ENCODE peak calls at places on chromosomes 2 and 18, in seven cellular contexts. I is spleen, B is Peyer's patch, M is PC-3, K is fibroblast of villous mesenchyme, O is cardiac fibroblast, N is fibroblast of lung. P is an unnamed sample.

GRCh38 chr2:43943809-43944452 is 51.9 kb downstream of the LRPPRC start:
- DNase-seq in I (no peak), M (no peak), O (no peak), B (no peak), K (no peak), N (peak; percentile 26), P (no peak)

GRCh38 chr18:9474103-9474982 is 970 bp upstream of the RALBP1 start:
- DNase-seq in K (peak; percentile 87), O (no peak), N (no peak), I (peak; percentile 75), B (peak; percentile 54), M (peak; percentile 87), P (no peak)

GRCh38 chr18:2430191-2430590 is 141.1 kb downstream of the METTL4 start:
- DNase-seq in I (no peak), O (no peak), K (no peak), N (no peak), M (no peak), B (no peak), P (no peak)

GRCh38 chr2:64274399-64275173 is 130.4 kb upstream of the PELI1 start:
- DNase-seq in I (no peak), B (no peak), K (no peak), N (no peak), M (peak; percentile 41), O (no peak), P (peak; percentile 27)

GRCh38 chr2:139990646-139991335 is 1210.6 kb upstream of the NXPH2 start:
- DNase-seq in M (no peak), O (no peak), I (peak; percentile 61), K (no peak), N (no peak), B (no peak), P (no peak)

GRCh38 chr18:74289137-74289536 is 2.6 kb downstream of the CYB5A start:
- DNase-seq in M (peak; percentile 81), I (no peak), O (peak; percentile 65), N (peak; percentile 34), K (peak; percentile 71), B (no peak), P (no peak)

GRCh38 chr2:241379481-241380480 is 23.7 kb downstream of the FARP2 start:
- DNase-seq in O (peak; percentile 40), K (peak; percentile 49), M (no peak), I (no peak), B (no peak), N (peak; percentile 42), P (peak; percentile 44)

GRCh38 chr18:13276530-13277520 is 58.3 kb downstream of the LDLRAD4 start:
- DNase-seq in M (no peak), O (no peak), B (no peak), I (no peak), N (no peak), K (no peak), P (no peak)

GRCh38 chr2:7860693-7861092 is 821.2 kb upstream of the ID2 start:
- DNase-seq in I (no peak), M (peak; percentile 34), N (peak; percentile 5), K (no peak), O (peak; percentile 41), B (no peak), P (peak; percentile 69)

GRCh38 chr2:83528746-83529145 is 930.3 kb downstream of the SUCLG1 start:
- DNase-seq in O (no peak), M (no peak), I (no peak), N (no peak), B (no peak), K (no peak), P (no peak)

GRCh38 chr18:62881509-62882016 is 166.2 kb downstream of the PHLPP1 start:
- DNase-seq in M (peak; percentile 92), I (no peak), K (peak; percentile 83), B (no peak), O (peak; percentile 97), N (peak; percentile 96), P (peak; percentile 95)

GRCh38 chr2:216090369-216090786 is 8.7 kb downstream of the TMEM169 start:
- DNase-seq in B (no peak), K (peak; percentile 18), M (no peak), N (no peak), I (no peak), O (peak; percentile 38), P (peak; percentile 48)

GRCh38 chr18:63063171-63063570 is 256.4 kb downstream of the BCL2 start:
- DNase-seq in K (peak; percentile 13), B (no peak), N (no peak), M (peak; percentile 39), O (no peak), I (no peak), P (no peak)

GRCh38 chr2:142130111-142131015 is 453 bp downstream of the LRP1B start:
- DNase-seq in K (peak; percentile 61), B (peak; percentile 64), N (peak; percentile 76), O (peak; percentile 45), M (peak; percentile 30), I (peak; percentile 61), P (peak; percentile 73)

GRCh38 chr2:104402825-104403224 is 451.1 kb upstream of the POU3F3 start:
- DNase-seq in M (no peak), I (no peak), K (no peak), O (no peak), N (no peak), B (no peak), P (no peak)

GRCh38 chr2:119433636-119434327 is 2.1 kb downstream of the TMEM37 start:
- DNase-seq in B (peak; percentile 72), M (no peak), I (no peak), O (no peak), K (no peak), N (no peak), P (no peak)

GRCh38 chr2:47339745-47340541 is 63.0 kb upstream of the MSH2 start:
- DNase-seq in I (no peak), O (peak; percentile 81), N (no peak), B (no peak), M (peak; percentile 97), K (peak; percentile 23), P (no peak)

GRCh38 chr18:12296457-12296856 is 11.6 kb upstream of the TUBB6 start:
- DNase-seq in K (no peak), B (no peak), M (peak; percentile 12), N (no peak), I (no peak), O (no peak), P (no peak)

GRCh38 chr2:3398837-3399236 is 19.3 kb downstream of the TRAPPC12 start:
- DNase-seq in B (no peak), I (no peak), N (no peak), K (no peak), M (no peak), O (no peak), P (no peak)

GRCh38 chr18:13112982-13113381 is 105.6 kb upstream of the LDLRAD4 start:
- DNase-seq in K (peak; percentile 68), I (no peak), N (peak; percentile 42), B (no peak), O (peak; percentile 27), M (peak; percentile 26), P (peak; percentile 53)

GRCh38 chr2:18752667-18753422 is 163.5 kb upstream of the NT5C1B start:
- DNase-seq in B (no peak), M (peak; percentile 87), I (no peak), N (peak; percentile 42), O (peak; percentile 48), K (no peak), P (no peak)
- TF ChIP-seq CTCF in B (no peak), M (peak; percentile 43), I (no peak), N (no peak), O (peak; percentile 14), K (peak; percentile 30), P (no peak)

GRCh38 chr2:106882658-106883057 is 3.3 kb downstream of the ST6GAL2 start:
- DNase-seq in B (no peak), K (no peak), M (peak; percentile 33), I (no peak), N (no peak), O (peak; percentile 12), P (no peak)

GRCh38 chr2:106890611-106891010 is 4.6 kb upstream of the ST6GAL2 start:
- DNase-seq in O (no peak), M (no peak), B (no peak), N (no peak), I (no peak), K (no peak), P (no peak)

GRCh38 chr2:106885981-106886915 is at the start of gene ST6GAL2:
- DNase-seq in M (peak; percentile 52), N (no peak), I (no peak), B (no peak), O (no peak), K (peak; percentile 5), P (peak; percentile 37)

GRCh38 chr2:106885326-106885725 is 641 bp downstream of the ST6GAL2 start:
- DNase-seq in M (peak; percentile 50), O (no peak), B (no peak), I (no peak), N (peak; percentile 10), K (peak; percentile 6), P (peak; percentile 41)

GRCh38 chr2:106886916-106887758 is 1.2 kb upstream of the ST6GAL2 start:
- DNase-seq in I (no peak), K (peak; percentile 13), N (peak; percentile 2), O (peak; percentile 26), M (peak; percentile 92), B (no peak), P (peak; percentile 41)
- H3K4me3 ChIP-seq in I (peak overlapping the region; percentile 23), K (peak overlapping the region; percentile 44), N (no peak overlapping the region), O (peak overlapping the region; percentile 46), M (peak overlapping the region; percentile 83), B (peak overlapping the region; percentile 48), P (peak overlapping the region; percentile 53)

DNA sequence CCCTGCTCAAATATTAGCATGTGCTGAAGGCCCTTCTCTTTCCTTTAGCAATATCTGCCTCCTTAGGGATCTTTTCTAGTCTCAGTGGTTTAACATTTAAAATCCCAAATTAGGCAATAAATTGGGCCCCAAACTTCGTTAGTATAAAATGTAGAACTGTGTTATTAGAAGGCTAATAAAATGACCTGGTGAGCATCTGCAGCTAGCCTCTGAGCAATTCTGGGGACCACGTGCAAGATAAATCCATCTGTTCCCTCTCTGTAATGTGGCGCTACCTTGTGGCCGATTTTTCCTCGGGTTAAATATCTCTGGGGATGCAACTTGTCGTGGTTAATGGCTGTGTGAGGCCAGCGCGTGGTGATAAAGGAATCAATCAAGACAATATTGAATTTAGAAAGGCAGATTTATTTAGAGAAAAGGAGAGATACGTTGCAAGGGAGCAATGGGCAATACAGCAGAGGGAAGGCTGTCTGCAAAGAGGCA is 18.7 kb upstream of the IL36G start:
- DNase-seq in O (peak; percentile 5), I (no peak), K (no peak), B (no peak), M (peak; percentile 39), N (no peak), P (no peak)
- TF ChIP-seq CTCF in O (no peak), I (no peak), K (no peak), B (no peak), M (peak; percentile 44), N (no peak), P (no peak)

GRCh38 chr18:35950628-35950982 is 21.9 kb upstream of the RMP24 start:
- DNase-seq in N (no peak), B (no peak), M (no peak), K (no peak), I (no peak), O (no peak), P (no peak)

GRCh38 chr18:35953688-35954087 is 18.8 kb upstream of the RMP24 start:
- DNase-seq in I (no peak), N (no peak), O (no peak), K (no peak), B (no peak), M (no peak), P (no peak)

GRCh38 chr18:35948080-35948479 is 24.4 kb upstream of the RMP24 start:
- DNase-seq in M (no peak), I (no peak), K (no peak), O (no peak), B (no peak), N (no peak), P (no peak)

GRCh38 chr18:35949090-35949489 is 23.4 kb upstream of the RMP24 start:
- DNase-seq in B (no peak), O (no peak), K (no peak), N (no peak), I (no peak), M (no peak), P (no peak)

GRCh38 chr18:35949903-35950627 is 22.4 kb upstream of the RMP24 start:
- DNase-seq in M (peak; percentile 41), N (peak; percentile 73), K (peak; percentile 71), B (peak; percentile 63), I (peak; percentile 86), O (peak; percentile 73), P (peak; percentile 73)
- H3K4me3 ChIP-seq in M (peak overlapping the region; percentile 48), N (peak overlapping the region; percentile 49), K (peak overlapping the region; percentile 63), B (peak overlapping the region; percentile 69), I (peak overlapping the region; percentile 39), O (peak overlapping the region; percentile 60), P (peak overlapping the region; percentile 51)

P was measured in astrocyte of the spinal cord.